ENCODE peak calls at places on chromosomes 11 and 22, in eight cellular contexts. U is NCI-H446, N is progenitor cell of endocrine pancreas, D is T-helper 1 cell, X is NCI-H146, B is ovary, K is substantia nigra, V is AG09319. W is an unnamed sample.

GRCh38 chr22:44361391-44362126 is 48.8 kb upstream of the SHISAL1 start:
- DNase-seq in K (no peak), U (no peak), D (no peak), V (no peak), N (no peak), B (peak), X (no peak), W (no peak)

GRCh38 chr11:125073616-125074483 is 10.7 kb downstream of the SLC37A2 start:
- DNase-seq in N (no peak), V (no peak), U (no peak), K (no peak), D (no peak), X (no peak), B (no peak), W (no peak)

GRCh38 chr11:126362879-126363655 is 7.6 kb downstream of the ST3GAL4 start:
- DNase-seq in N (no peak), U (no peak), V (no peak), B (no peak), X (no peak), K (no peak), D (no peak), W (no peak)

GRCh38 chr11:73414977-73415492 is 38.8 kb downstream of the RELT start:
- DNase-seq in N (no peak), D (no peak), K (no peak), U (no peak), X (no peak), V (no peak), B (peak), W (no peak)

GRCh38 chr11:95494856-95495255 is 263.9 kb upstream of the SESN3 start:
- DNase-seq in X (no peak), N (no peak), K (no peak), B (no peak), D (no peak), V (no peak), U (no peak), W (no peak)

GRCh38 chr22:41902932-41903421 is 11.9 kb downstream of the SHISA8 start:
- DNase-seq in B (no peak), D (no peak), N (no peak), X (peak), V (no peak), U (no peak), K (no peak), W (peak)

GRCh38 chr11:35242412-35242811 is 103.4 kb downstream of the CD44 start:
- DNase-seq in U (no peak), V (no peak), N (no peak), X (no peak), B (no peak), K (no peak), D (no peak), W (no peak)

GRCh38 chr11:1077417-1078119 is 2.9 kb downstream of the MUC2 start:
- DNase-seq in D (peak), U (no peak), K (no peak), V (no peak), X (peak), B (no peak), N (no peak), W (no peak)

GRCh38 chr11:92698742-92699141 is 270.7 kb upstream of the MTNR1B start:
- DNase-seq in V (no peak), B (no peak), D (no peak), X (no peak), U (no peak), K (no peak), N (no peak), W (no peak)

GRCh38 chr11:44374001-44374400 is 64.1 kb upstream of the ALX4 start:
- DNase-seq in X (no peak), U (no peak), D (no peak), N (no peak), B (no peak), K (no peak), V (no peak), W (no peak)

GRCh38 chr22:20117656-20118571 is 888 bp upstream of the TRMT2A start:
- DNase-seq in X (peak), D (no peak), U (no peak), B (peak), N (no peak), K (no peak), V (no peak), W (no peak)

GRCh38 chr11:61955031-61955415 is 4.9 kb downstream of the BEST1 start:
- DNase-seq in K (peak), V (peak), X (peak), D (no peak), B (peak), U (no peak), N (no peak), W (peak)

GRCh38 chr11:62539238-62539925 is 7.2 kb downstream of the AHNAK start:
- DNase-seq in D (no peak), X (peak), U (no peak), V (peak), B (peak), N (no peak), K (no peak), W (no peak)

GRCh38 chr11:35615911-35616900 is 2.1 kb upstream of the FJX1 start:
- DNase-seq in X (peak), U (peak), B (no peak), N (no peak), K (peak), D (no peak), V (no peak), W (peak)

GRCh38 chr22:32880061-32880460 is 78.6 kb downstream of the TIMP3 start:
- DNase-seq in K (no peak), B (no peak), U (no peak), N (no peak), D (no peak), V (no peak), X (no peak), W (no peak)

GRCh38 chr11:120122921-120123683 is 14.8 kb downstream of the TRIM29 start:
- DNase-seq in N (no peak), V (no peak), K (no peak), B (no peak), D (no peak), U (no peak), X (no peak), W (no peak)

GRCh38 chr11:15158351-15159015 is 43.8 kb downstream of the INSC start:
- DNase-seq in B (no peak), K (no peak), U (no peak), X (no peak), V (no peak), D (no peak), N (no peak), W (no peak)

GRCh38 chr22:27994481-27995331 is 75.7 kb upstream of the PITPNB start:
- DNase-seq in K (no peak), X (no peak), B (no peak), N (no peak), D (no peak), V (no peak), U (no peak), W (no peak)

GRCh38 chr22:45584121-45584570 is 81.5 kb downstream of the FBLN1 start:
- DNase-seq in D (no peak), V (peak), U (no peak), N (no peak), K (no peak), B (no peak), X (no peak), W (no peak)

GRCh38 chr11:97570636-97571035 is 1180.8 kb downstream of the JRKL start:
- DNase-seq in D (no peak), X (no peak), B (no peak), K (no peak), V (no peak), U (no peak), N (no peak), W (no peak)

GRCh38 chr11:61656347-61657077 is 23.7 kb upstream of the DAGLA start:
- DNase-seq in V (no peak), D (no peak), B (no peak), K (no peak), U (no peak), N (no peak), X (no peak), W (no peak)

GRCh38 chr22:32905400-32905799 is 103.9 kb downstream of the TIMP3 start:
- DNase-seq in V (no peak), K (no peak), X (no peak), U (no peak), B (no peak), D (no peak), N (no peak), W (no peak)

GRCh38 chr11:112655386-112655785 is 305.8 kb upstream of the NCAM1 start:
- DNase-seq in B (peak), K (peak), X (no peak), V (peak), N (no peak), U (peak), D (no peak), W (peak)

GRCh38 chr11:20055312-20055711 is 105.0 kb downstream of the DBX1 start:
- DNase-seq in K (no peak), B (no peak), N (no peak), V (no peak), X (no peak), D (no peak), U (peak), W (no peak)

GRCh38 chr22:23245045-23245798 is 64.9 kb downstream of the BCR start:
- DNase-seq in V (no peak), U (no peak), N (no peak), B (no peak), K (no peak), D (no peak), X (no peak), W (no peak)

GRCh38 chr11:59891781-59892181 is 13.2 kb downstream of the OOSP3 start:
- DNase-seq in B (no peak), N (no peak), K (no peak), V (no peak), D (no peak), U (no peak), X (no peak), W (peak)

GRCh38 chr11:33682446-33682845 is 18.2 kb downstream of the C11orf91 start:
- DNase-seq in N (no peak), X (peak), K (no peak), V (no peak), B (no peak), D (no peak), U (no peak), W (peak)

GRCh38 chr22:20283674-20284066 is 15.6 kb upstream of the RTN4R start:
- DNase-seq in X (peak), B (no peak), K (no peak), V (no peak), D (no peak), N (no peak), U (no peak), W (no peak)

GRCh38 chr11:72578051-72578450 is 96.2 kb downstream of the PDE2A start:
- DNase-seq in U (no peak), V (no peak), B (no peak), D (no peak), K (no peak), N (no peak), X (no peak), W (no peak)

GRCh38 chr11:71373791-71374454 is 74.3 kb downstream of the DHCR7 start:
- DNase-seq in K (no peak), N (no peak), D (no peak), V (no peak), B (no peak), X (no peak), U (no peak), W (no peak)

GRCh38 chr22:17368727-17369552 is at the start of gene CECR2:
- DNase-seq in K (peak), N (peak), V (no peak), B (peak), X (peak), U (no peak), D (no peak), W (peak)

GRCh38 chr11:119774180-119774763 is 45.3 kb upstream of the NECTIN1 start:
- DNase-seq in B (no peak), D (no peak), K (no peak), U (no peak), X (no peak), V (no peak), N (peak), W (no peak)

GRCh38 chr11:46987183-46987582 is 50.6 kb downstream of the CSTPP1 start:
- DNase-seq in V (no peak), U (no peak), K (no peak), X (no peak), D (no peak), N (no peak), B (no peak), W (no peak)

GRCh38 chr11:47161134-47161854 is 15.4 kb downstream of the ARFGAP2 start:
- DNase-seq in U (peak), V (peak), D (no peak), B (peak), K (peak), N (peak), X (peak), W (peak)

GRCh38 chr11:8357891-8358566 is 94.4 kb upstream of the LMO1 start:
- DNase-seq in B (no peak), D (no peak), V (no peak), U (no peak), X (no peak), N (no peak), K (no peak), W (no peak)

GRCh38 chr11:2583605-2583958 is 116.2 kb downstream of the KCNQ1OT1 start:
- DNase-seq in K (no peak), B (no peak), D (peak), X (no peak), V (no peak), N (peak), U (no peak), W (no peak)

GRCh38 chr11:2791139-2791520 is 91.3 kb upstream of the KCNQ1OT1 start:
- DNase-seq in B (peak), V (no peak), K (no peak), X (peak), U (no peak), D (peak), N (no peak), W (no peak)

GRCh38 chr11:132289590-132290256 is 919.3 kb downstream of the NTM start:
- DNase-seq in U (no peak), D (no peak), V (no peak), X (no peak), B (no peak), N (no peak), K (no peak), W (no peak)

GRCh38 chr22:28855355-28856094 is 27.8 kb upstream of the ZNRF3 start:
- DNase-seq in X (peak), K (peak), V (peak), U (peak), N (peak), B (peak), D (no peak), W (peak)